ENCODE peak calls at places on chromosomes 13 and 19, in ten cellular contexts. P is lung; I is mucosa of descending colon; X is activated T-cell treated with anti-CD3 and anti-CD28 coated beads, Interleukin-2, amount 50 U/mL, for 4 hours; S is gastroesophageal sphincter; Q is Right ventricle myocardium superior; C is activated CD4-positive, CD25-positive, alpha-beta regulatory T cell treated with anti-CD3 and anti-CD28 coated beads, Interleukin-2, amount 50 U/mL, for 24 hours; K is upper lobe of left lung; D is CD8-positive, alpha-beta T cell; J is activated CD8-positive, alpha-beta T cell treated with anti-CD3 and anti-CD28 coated beads, Interleukin-2, amount 10 ng/mL, durations not matched to agents 7 days and 5 days. T is an unnamed sample.

GRCh38 chr19:29966594-29967249 is 24.7 kb downstream of the URI1 start:
- ATAC-seq in D (no peak), J (no peak), K (no peak), C (no peak), X (no peak), Q (peak; percentile 47), P (no peak), I (no peak), S (no peak), T (peak; percentile 53)

GRCh38 chr13:27264648-27265047 is 6.0 kb upstream of the RASL11A start:
- ATAC-seq in I (no peak), K (no peak), P (no peak), J (no peak), S (no peak), X (no peak), Q (no peak), C (no peak), D (no peak), T (no peak)

GRCh38 chr19:4660181-4660791 is 9.9 kb downstream of the MYDGF start:
- ATAC-seq in P (no peak), Q (peak; percentile 49), X (no peak), D (no peak), J (peak; percentile 49), C (no peak), K (no peak), I (peak; percentile 70), S (no peak), T (no peak)

GRCh38 chr13:99053636-99054233 is 75.9 kb upstream of the DOCK9 start:
- ATAC-seq in D (no peak), X (peak; percentile 12), J (peak; percentile 63), I (no peak), Q (no peak), S (no peak), K (peak; percentile 65), P (no peak), C (no peak), T (no peak)

GRCh38 chr19:54434862-54435174 is 14.2 kb upstream of the LENG8 start:
- ATAC-seq in D (peak; percentile 11), Q (no peak), S (no peak), P (no peak), I (no peak), C (no peak), X (no peak), K (no peak), J (no peak), T (no peak)

GRCh38 chr19:3707868-3708206 is 347 bp upstream of the TJP3 start:
- ATAC-seq in S (no peak), K (no peak), C (no peak), Q (no peak), P (no peak), J (no peak), I (peak; percentile 9), X (no peak), D (no peak), T (no peak)

GRCh38 chr13:43140985-43141384 is 117.6 kb downstream of the DNAJC15 start:
- ATAC-seq in S (no peak), X (no peak), C (no peak), P (no peak), K (no peak), J (no peak), Q (no peak), I (no peak), D (no peak), T (no peak)

GRCh38 chr13:77001963-77002587 is 10.2 kb downstream of the CLN5 start:
- ATAC-seq in K (no peak), I (no peak), J (no peak), X (peak; percentile 30), S (no peak), D (no peak), Q (peak; percentile 26), P (peak; percentile 30), C (peak; percentile 77), T (no peak)

GRCh38 chr13:24053505-24054251 is 106.8 kb upstream of the SPATA13 start:
- ATAC-seq in K (peak; percentile 88), S (peak; percentile 43), J (peak; percentile 95), P (peak; percentile 65), X (peak; percentile 95), D (peak; percentile 99), Q (peak; percentile 75), C (peak; percentile 88), I (peak; percentile 95), T (peak; percentile 89)

GRCh38 chr13:40776681-40777165 is 5.7 kb upstream of the MRPS31 start:
- ATAC-seq in K (peak; percentile 79), X (peak; percentile 91), C (peak; percentile 85), Q (peak; percentile 30), D (peak; percentile 91), S (peak; percentile 7), J (peak; percentile 83), P (peak; percentile 72), I (peak; percentile 79), T (peak; percentile 88)

GRCh38 chr13:99542788-99543406 is 41.6 kb downstream of the TM9SF2 start:
- ATAC-seq in J (peak; percentile 86), X (peak; percentile 96), C (peak; percentile 96), I (peak; percentile 88), Q (no peak), S (no peak), P (no peak), D (peak; percentile 79), K (no peak), T (peak; percentile 100)

GRCh38 chr13:46355088-46355468 is 32.0 kb downstream of the RUBCNL start:
- ATAC-seq in C (no peak), D (no peak), P (no peak), K (no peak), Q (no peak), X (no peak), S (no peak), J (no peak), I (no peak), T (no peak)

GRCh38 chr19:8357007-8357521 is 6.9 kb upstream of the ANGPTL4 start:
- ATAC-seq in C (no peak), K (no peak), X (no peak), D (no peak), Q (no peak), J (no peak), S (no peak), I (no peak), P (no peak), T (no peak)

GRCh38 chr19:17841371-17841809 is 6.4 kb downstream of the JAK3 start:
- ATAC-seq in Q (peak; percentile 16), X (no peak), K (no peak), J (no peak), P (no peak), I (peak; percentile 12), C (no peak), S (peak; percentile 25), D (no peak), T (no peak)

GRCh38 chr19:10503002-10503789 is at the start of gene KEAP1:
- ATAC-seq in K (no peak), P (peak; percentile 12), I (peak; percentile 42), X (peak; percentile 44), J (peak; percentile 40), D (peak; percentile 25), S (peak; percentile 24), Q (peak; percentile 33), C (no peak), T (no peak)

GRCh38 chr13:50230365-50230978 is 215.2 kb downstream of the KCNRG start:
- ATAC-seq in S (no peak), I (peak; percentile 96), K (no peak), X (peak; percentile 57), P (peak; percentile 34), Q (peak; percentile 72), C (peak; percentile 54), D (no peak), J (peak; percentile 39), T (peak; percentile 51)

GRCh38 chr19:10653482-10653731 is 739 bp upstream of the ILF3 start:
- ATAC-seq in S (peak; percentile 7), Q (peak; percentile 6), J (no peak), K (no peak), I (peak; percentile 4), P (peak; percentile 4), C (no peak), D (no peak), X (no peak), T (no peak)

GRCh38 chr13:40191186-40191980 is 475.1 kb downstream of the FOXO1 start:
- ATAC-seq in P (no peak), C (no peak), J (no peak), D (no peak), K (no peak), I (no peak), S (no peak), X (no peak), Q (peak; percentile 49), T (no peak)

GRCh38 chr13:76016799-76017198 is 380.7 kb downstream of the LMO7 start:
- ATAC-seq in K (no peak), S (no peak), C (no peak), Q (no peak), P (no peak), D (no peak), J (no peak), I (peak; percentile 56), X (no peak), T (no peak)

GRCh38 chr19:50344661-50345318 is 15.6 kb upstream of the KCNC3 start:
- ATAC-seq in K (no peak), I (peak; percentile 66), X (no peak), S (no peak), C (no peak), Q (no peak), D (no peak), P (no peak), J (no peak), T (peak; percentile 79)

GRCh38 chr19:47493378-47494210 is 9.6 kb upstream of the KPTN start:
- ATAC-seq in C (no peak), K (no peak), X (no peak), Q (peak; percentile 68), P (no peak), D (no peak), I (peak; percentile 2), J (no peak), S (no peak), T (no peak)

GRCh38 chr13:27868639-27869435 is 51.0 kb upstream of the PDX1 start:
- ATAC-seq in D (no peak), S (no peak), K (no peak), I (no peak), P (no peak), C (no peak), X (no peak), Q (no peak), J (no peak), T (no peak)

GRCh38 chr13:30156826-30157615 is 150.3 kb downstream of the KATNAL1 start:
- ATAC-seq in C (no peak), J (no peak), P (no peak), K (no peak), D (peak; percentile 57), S (no peak), X (no peak), Q (no peak), I (no peak), T (no peak)

GRCh38 chr19:51296331-51297093 is 14.9 kb upstream of the IGLON5 start:
- ATAC-seq in J (no peak), Q (no peak), I (no peak), P (no peak), X (no peak), D (no peak), S (no peak), C (no peak), K (no peak), T (no peak)

GRCh38 chr19:23771761-23772667 is 13.3 kb upstream of the ZNF681 start:
- ATAC-seq in I (peak; percentile 75), D (no peak), Q (no peak), X (peak; percentile 29), C (peak; percentile 46), K (no peak), S (no peak), P (no peak), J (no peak), T (no peak)

GRCh38 chr13:112849500-112849899 is 119.5 kb upstream of the MCF2L start:
- ATAC-seq in S (no peak), I (no peak), C (no peak), X (no peak), J (no peak), D (no peak), Q (no peak), K (peak; percentile 70), P (no peak), T (no peak)

GRCh38 chr13:95111608-95112007 is 189.6 kb downstream of the ABCC4 start:
- ATAC-seq in I (peak; percentile 65), D (no peak), Q (no peak), X (no peak), P (no peak), C (no peak), J (no peak), S (no peak), K (no peak), T (no peak)

GRCh38 chr19:32392946-32393345 is 12.6 kb upstream of the DPY19L3 start:
- ATAC-seq in Q (no peak), S (no peak), C (no peak), P (no peak), K (no peak), I (no peak), X (no peak), D (no peak), J (no peak), T (no peak)

T was measured in stimulated activated memory B cell treated with anti-CD40 and anti-IgM and Interleukin-4, amounts not matched to agents 10 μg/mL and 1 μg/mL and 100 μg/mL, for 72 hours.